ENCODE peak calls at places on chromosomes 7 and 10, in eight cellular contexts. One of them, this sample, is unnamed.

GRCh38 chr7:139709460-139709859 is 68.3 kb downstream of the HIPK2 start:
- DNase-seq in prostate gland: no peak
- DNase-seq in K562: no peak
- DNase-seq in suprapubic skin: no peak
- DNase-seq in GM12891: no peak
- DNase-seq in GM12892: no peak
- DNase-seq in stomach: peak; percentile 21
- DNase-seq in upper lobe of left lung: no peak
- DNase-seq in this sample: peak; percentile 6

GRCh38 chr7:74275401-74275881 is 13.8 kb upstream of the CLIP2 start:
- DNase-seq in suprapubic skin: no peak
- DNase-seq in upper lobe of left lung: peak; percentile 75
- DNase-seq in K562: peak; percentile 51
- DNase-seq in stomach: no peak
- DNase-seq in GM12891: no peak
- DNase-seq in GM12892: no peak
- DNase-seq in prostate gland: no peak
- DNase-seq in this sample: no peak

GRCh38 chr7:113880467-113881040 is 38.3 kb downstream of the PPP1R3A start:
- DNase-seq in K562: no peak
- DNase-seq in prostate gland: no peak
- DNase-seq in GM12891: no peak
- DNase-seq in stomach: no peak
- DNase-seq in upper lobe of left lung: no peak
- DNase-seq in suprapubic skin: no peak
- DNase-seq in GM12892: no peak
- DNase-seq in this sample: no peak

GRCh38 chr7:155621418-155621980 is 23.0 kb upstream of the RBM33 start:
- DNase-seq in stomach: no peak
- DNase-seq in upper lobe of left lung: no peak
- DNase-seq in prostate gland: no peak
- DNase-seq in GM12892: no peak
- DNase-seq in suprapubic skin: no peak
- DNase-seq in GM12891: no peak
- DNase-seq in K562: no peak
- DNase-seq in this sample: no peak

GRCh38 chr7:50690541-50691011 is 92.1 kb downstream of the GRB10 start:
- DNase-seq in stomach: no peak
- DNase-seq in GM12891: no peak
- DNase-seq in prostate gland: no peak
- DNase-seq in upper lobe of left lung: no peak
- DNase-seq in GM12892: no peak
- DNase-seq in suprapubic skin: no peak
- DNase-seq in K562: no peak
- DNase-seq in this sample: no peak

GRCh38 chr7:54349259-54349658 is 192.9 kb upstream of the VSTM2A start:
- DNase-seq in suprapubic skin: no peak
- DNase-seq in GM12891: no peak
- DNase-seq in upper lobe of left lung: no peak
- DNase-seq in prostate gland: no peak
- DNase-seq in GM12892: no peak
- DNase-seq in stomach: no peak
- DNase-seq in K562: no peak
- DNase-seq in this sample: no peak

GRCh38 chr10:117627561-117627960 is 85.0 kb downstream of the EMX2 start:
- DNase-seq in upper lobe of left lung: no peak
- DNase-seq in suprapubic skin: no peak
- DNase-seq in GM12892: no peak
- DNase-seq in stomach: no peak
- DNase-seq in K562: no peak
- DNase-seq in prostate gland: no peak
- DNase-seq in GM12891: no peak
- DNase-seq in this sample: no peak

GRCh38 chr7:100080895-100081534 is 508 bp downstream of the ZNF3 start:
- DNase-seq in stomach: no peak
- DNase-seq in K562: no peak
- DNase-seq in GM12892: no peak
- DNase-seq in suprapubic skin: no peak
- DNase-seq in upper lobe of left lung: no peak
- DNase-seq in GM12891: no peak
- DNase-seq in prostate gland: no peak
- DNase-seq in this sample: no peak

GRCh38 chr7:92691578-92691977 is 101.4 kb upstream of the FAM133B start:
- DNase-seq in GM12891: no peak
- DNase-seq in upper lobe of left lung: no peak
- DNase-seq in suprapubic skin: no peak
- DNase-seq in prostate gland: peak; percentile 44
- DNase-seq in K562: peak; percentile 43
- DNase-seq in stomach: no peak
- DNase-seq in GM12892: no peak
- DNase-seq in this sample: no peak

GRCh38 chr7:158863611-158864506 is 7.5 kb downstream of the DYNC2I1 start:
- DNase-seq in stomach: peak; percentile 51
- DNase-seq in prostate gland: peak; percentile 63
- DNase-seq in GM12891: peak; percentile 52
- DNase-seq in K562: peak; percentile 98
- DNase-seq in suprapubic skin: peak; percentile 90
- DNase-seq in upper lobe of left lung: peak; percentile 81
- DNase-seq in GM12892: peak; percentile 44
- DNase-seq in this sample: peak; percentile 80
- TF ChIP-seq POLR2A in stomach: no peak
- TF ChIP-seq POLR2A in prostate gland: no peak
- TF ChIP-seq POLR2A in GM12891: peak; percentile 35
- TF ChIP-seq POLR2A in K562: peak; percentile 78
- TF ChIP-seq POLR2A in suprapubic skin: no peak
- TF ChIP-seq POLR2A in upper lobe of left lung: peak; percentile 59
- TF ChIP-seq POLR2A in GM12892: no peak
- TF ChIP-seq POLR2A in this sample: peak; percentile 61

GRCh38 chr10:86399514-86399878 is 32.9 kb upstream of the GRID1 start:
- DNase-seq in suprapubic skin: no peak
- DNase-seq in stomach: no peak
- DNase-seq in prostate gland: no peak
- DNase-seq in K562: no peak
- DNase-seq in upper lobe of left lung: no peak
- DNase-seq in GM12892: no peak
- DNase-seq in GM12891: no peak
- DNase-seq in this sample: no peak

GRCh38 chr10:86402283-86402931 is 35.8 kb upstream of the GRID1 start:
- DNase-seq in prostate gland: no peak
- DNase-seq in suprapubic skin: no peak
- DNase-seq in GM12892: no peak
- DNase-seq in K562: no peak
- DNase-seq in GM12891: no peak
- DNase-seq in stomach: no peak
- DNase-seq in upper lobe of left lung: no peak
- DNase-seq in this sample: no peak

GRCh38 chr10:86400705-86401587 is 34.4 kb upstream of the GRID1 start:
- DNase-seq in stomach: peak; percentile 67
- DNase-seq in GM12892: no peak
- DNase-seq in K562: no peak
- DNase-seq in GM12891: peak; percentile 40
- DNase-seq in prostate gland: peak; percentile 31
- DNase-seq in upper lobe of left lung: peak; percentile 94
- DNase-seq in suprapubic skin: peak; percentile 77
- DNase-seq in this sample: peak; percentile 59

GRCh38 chr10:86401588-86402282 is 35.1 kb upstream of the GRID1 start:
- DNase-seq in suprapubic skin: no peak
- DNase-seq in upper lobe of left lung: no peak
- DNase-seq in GM12891: no peak
- DNase-seq in GM12892: no peak
- DNase-seq in K562: no peak
- DNase-seq in prostate gland: no peak
- DNase-seq in stomach: no peak
- DNase-seq in this sample: peak; percentile 28

DNA sequence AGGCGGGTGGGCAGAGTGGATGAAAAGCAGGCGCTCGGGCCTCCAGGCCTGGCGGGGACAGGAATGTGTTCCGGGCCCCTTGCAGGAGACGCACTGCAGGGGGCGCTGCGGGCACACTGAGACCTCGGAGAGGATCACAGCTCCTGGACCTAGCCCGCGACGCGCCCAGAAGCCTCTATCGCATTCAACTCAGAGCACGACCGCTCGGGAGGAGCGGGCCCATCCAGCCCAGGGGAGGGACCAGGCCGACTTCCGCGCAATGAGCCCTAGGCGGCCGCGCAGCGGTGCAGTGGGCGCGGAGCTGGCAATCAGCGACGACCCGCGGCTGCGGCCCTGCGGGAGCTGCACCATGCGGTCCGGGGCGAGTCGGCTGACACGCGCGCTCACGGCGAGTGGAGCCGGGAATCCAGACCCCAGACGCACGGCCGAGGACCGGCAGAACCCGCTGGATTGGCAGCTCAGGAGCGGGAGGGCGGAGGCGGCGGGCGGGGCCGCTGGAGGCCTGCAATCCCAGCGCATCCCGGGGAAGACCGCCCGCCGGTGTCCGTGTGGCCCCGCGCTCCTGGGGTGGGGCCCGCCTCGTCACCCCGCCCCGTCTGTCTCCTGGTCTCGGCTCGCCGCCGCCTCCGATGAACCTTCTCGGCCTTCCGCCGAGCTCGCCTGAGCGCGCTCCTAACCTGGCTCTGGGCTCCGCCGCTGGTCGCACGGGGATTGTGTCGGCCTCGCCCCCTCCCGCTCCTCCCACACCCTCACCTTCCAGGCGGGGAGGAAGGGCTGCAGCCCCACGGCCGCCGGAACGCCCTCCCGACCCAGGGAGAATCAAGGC is 33.5 kb upstream of the GRID1 start:
- DNase-seq in upper lobe of left lung: peak; percentile 98
- DNase-seq in GM12891: peak; percentile 89
- DNase-seq in stomach: peak; percentile 97
- DNase-seq in K562: peak; percentile 92
- DNase-seq in suprapubic skin: peak; percentile 97
- DNase-seq in GM12892: peak; percentile 86
- DNase-seq in prostate gland: peak; percentile 93
- DNase-seq in this sample: peak; percentile 97
- TF ChIP-seq POLR2AphosphoS5 in upper lobe of left lung: peak; percentile 17
- TF ChIP-seq POLR2AphosphoS5 in GM12891: no peak
- TF ChIP-seq POLR2AphosphoS5 in stomach: peak; percentile 60
- TF ChIP-seq POLR2AphosphoS5 in K562: no peak
- TF ChIP-seq POLR2AphosphoS5 in suprapubic skin: peak; percentile 43
- TF ChIP-seq POLR2AphosphoS5 in GM12892: peak; percentile 64
- TF ChIP-seq POLR2AphosphoS5 in prostate gland: peak; percentile 75
- TF ChIP-seq POLR2AphosphoS5 in this sample: peak; percentile 49

GRCh38 chr7:112422842-112423496 is 27.3 kb upstream of the IFRD1 start:
- DNase-seq in suprapubic skin: peak; percentile 88
- DNase-seq in stomach: peak; percentile 90
- DNase-seq in K562: peak; percentile 91
- DNase-seq in prostate gland: peak; percentile 84
- DNase-seq in GM12892: no peak
- DNase-seq in GM12891: no peak
- DNase-seq in upper lobe of left lung: no peak
- DNase-seq in this sample: peak; percentile 55
- TF ChIP-seq POLR2A in suprapubic skin: no peak
- TF ChIP-seq POLR2A in stomach: no peak
- TF ChIP-seq POLR2A in K562: no peak
- TF ChIP-seq POLR2A in prostate gland: no peak
- TF ChIP-seq POLR2A in GM12892: no peak
- TF ChIP-seq POLR2A in GM12891: no peak
- TF ChIP-seq POLR2A in upper lobe of left lung: no peak
- TF ChIP-seq POLR2A in this sample: no peak

DNA sequence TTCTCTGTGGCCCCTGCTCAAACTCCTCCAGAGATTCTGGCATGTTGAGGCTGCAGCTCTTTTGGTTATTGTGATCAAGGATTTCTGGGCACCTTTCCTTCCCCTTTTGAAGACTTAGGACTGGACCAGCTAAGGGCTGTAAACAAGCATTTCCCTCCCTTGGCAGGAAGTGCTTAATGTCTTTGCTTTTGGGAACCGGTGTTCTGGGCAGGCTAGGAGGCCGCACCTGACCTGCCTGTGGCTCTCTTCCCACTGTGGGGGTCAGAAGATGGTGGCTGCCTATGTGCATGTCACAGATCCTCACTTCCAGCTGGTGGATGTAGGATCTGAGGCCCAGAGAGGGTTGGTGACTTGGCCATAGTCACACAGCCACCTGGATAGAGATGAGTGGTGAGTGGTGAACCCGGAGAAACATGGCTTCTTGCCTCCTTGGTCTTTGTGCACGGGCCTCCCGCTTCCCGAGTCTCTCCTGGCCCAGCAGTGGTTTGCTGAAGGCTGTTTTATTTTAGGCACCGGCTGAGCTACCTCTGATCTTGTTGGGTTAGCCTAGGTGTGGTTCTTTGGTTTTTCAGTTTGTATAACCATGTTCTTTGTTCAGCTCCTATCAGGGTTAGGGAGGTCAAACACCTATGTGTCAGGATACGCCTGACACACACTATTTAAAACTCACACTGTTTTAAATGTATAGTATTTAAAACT is 82.0 kb downstream of the GRK5 start:
- DNase-seq in GM12892: no peak
- DNase-seq in GM12891: no peak
- DNase-seq in K562: no peak
- DNase-seq in suprapubic skin: no peak
- DNase-seq in upper lobe of left lung: no peak
- DNase-seq in prostate gland: no peak
- DNase-seq in stomach: peak; percentile 50
- DNase-seq in this sample: no peak
- TF ChIP-seq POLR2AphosphoS5 in GM12892: no peak
- TF ChIP-seq POLR2AphosphoS5 in GM12891: no peak
- TF ChIP-seq POLR2AphosphoS5 in K562: no peak
- TF ChIP-seq POLR2AphosphoS5 in suprapubic skin: no peak
- TF ChIP-seq POLR2AphosphoS5 in upper lobe of left lung: peak; percentile 69
- TF ChIP-seq POLR2AphosphoS5 in prostate gland: no peak
- TF ChIP-seq POLR2AphosphoS5 in stomach: no peak
- TF ChIP-seq POLR2AphosphoS5 in this sample: no peak

DNA sequence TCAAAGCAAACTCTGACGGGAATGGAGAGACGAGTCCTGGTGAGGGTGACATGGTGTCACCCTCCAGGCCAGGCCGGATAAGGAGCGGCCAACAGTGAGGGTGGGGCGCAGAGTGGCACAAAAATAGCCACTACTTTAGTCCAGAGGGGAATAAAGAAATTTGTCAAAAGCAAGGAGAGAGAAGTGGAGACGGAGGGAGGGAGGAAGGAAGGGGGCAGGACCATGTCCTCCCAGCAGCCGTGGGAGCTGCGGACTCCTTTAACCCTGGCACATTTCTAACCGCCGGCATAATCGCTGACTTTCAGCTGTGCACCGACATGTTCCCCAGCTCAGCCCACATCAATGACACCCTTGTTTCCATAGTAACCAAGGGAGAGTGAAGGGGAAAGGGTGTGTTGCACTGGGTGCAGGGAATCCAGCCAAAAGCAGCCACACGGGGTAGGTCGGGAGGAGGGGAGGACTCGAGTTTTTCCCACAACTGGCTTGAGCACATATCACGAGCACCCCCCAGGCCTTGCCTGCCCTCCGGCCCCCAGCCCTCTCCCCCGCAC is 29.8 kb downstream of the TRIM8 start:
- DNase-seq in upper lobe of left lung: no peak
- DNase-seq in GM12891: peak; percentile 60
- DNase-seq in stomach: peak; percentile 44
- DNase-seq in K562: peak; percentile 80
- DNase-seq in prostate gland: no peak
- DNase-seq in suprapubic skin: no peak
- DNase-seq in GM12892: no peak
- DNase-seq in this sample: peak; percentile 47
- TF ChIP-seq POLR2A in upper lobe of left lung: peak; percentile 63
- TF ChIP-seq POLR2A in GM12891: no peak
- TF ChIP-seq POLR2A in stomach: no peak
- TF ChIP-seq POLR2A in K562: no peak
- TF ChIP-seq POLR2A in prostate gland: peak; percentile 25
- TF ChIP-seq POLR2A in suprapubic skin: no peak
- TF ChIP-seq POLR2A in GM12892: no peak
- TF ChIP-seq POLR2A in this sample: no peak

This sample was measured in transverse colon.